ENCODE peak calls at places on chromosomes 6 and 20, in four cellular contexts. L is heart right ventricle, Q is fibroblast of lung, K is HL-60. V is an unnamed sample.

GRCh38 chr6:53112404-53112803 is 36.2 kb downstream of the GCM1 start:
- DNase-seq in L (no peak), Q (no peak), K (no peak), V (no peak)

GRCh38 chr20:63132131-63132714 is 83.7 kb downstream of the YTHDF1 start:
- DNase-seq in L (peak), Q (no peak), K (no peak), V (peak)

GRCh38 chr20:35133006-35133405 is 14.1 kb downstream of the EDEM2 start:
- DNase-seq in L (no peak), Q (no peak), K (no peak), V (no peak)

GRCh38 chr6:7697432-7697819 is 28.5 kb upstream of the BMP6 start:
- DNase-seq in L (no peak), Q (no peak), K (no peak), V (no peak)

GRCh38 chr20:47379433-47380150 is 23.1 kb upstream of the ZMYND8 start:
- DNase-seq in L (no peak), Q (peak), K (no peak), V (no peak)

GRCh38 chr6:99868074-99868702 is 125.8 kb downstream of the MCHR2 start:
- DNase-seq in L (peak), Q (peak), K (no peak), V (peak)

GRCh38 chr6:119749341-119749740 is 399.8 kb upstream of the MAN1A1 start:
- DNase-seq in L (no peak), Q (no peak), K (no peak), V (no peak)

GRCh38 chr20:62624719-62625455 is 17.4 kb upstream of the SLCO4A1 start:
- DNase-seq in L (no peak), Q (no peak), K (no peak), V (no peak)

GRCh38 chr6:148735996-148736395 is 10.8 kb upstream of the UST start:
- DNase-seq in L (no peak), Q (no peak), K (no peak), V (no peak)

GRCh38 chr6:169156108-169156821 is 97.4 kb downstream of the THBS2 start:
- DNase-seq in L (no peak), Q (peak), K (no peak), V (no peak)

GRCh38 chr20:40689943-40690835 is 1.2 kb upstream of the MAFB start:
- DNase-seq in L (peak), Q (peak), K (peak), V (peak)

GRCh38 chr20:63979221-63979548 is 257 bp downstream of the SAMD10 start:
- DNase-seq in L (peak), Q (no peak), K (no peak), V (no peak)

GRCh38 chr6:13259393-13259792 is 68.9 kb downstream of the TBC1D7 start:
- DNase-seq in L (no peak), Q (no peak), K (no peak), V (no peak)

GRCh38 chr6:91718198-91718597 is 1131.3 kb upstream of the MAP3K7 start:
- DNase-seq in L (no peak), Q (no peak), K (no peak), V (no peak)

GRCh38 chr6:145147559-145147958 is 587.8 kb downstream of the EPM2A start:
- DNase-seq in L (no peak), Q (peak), K (no peak), V (no peak)

GRCh38 chr20:41304413-41305079 is 13.0 kb downstream of the ZHX3 start:
- DNase-seq in L (no peak), Q (no peak), K (no peak), V (no peak)

GRCh38 chr6:135624402-135625297 is 127.1 kb upstream of the AHI1 start:
- DNase-seq in L (no peak), Q (peak), K (no peak), V (no peak)

GRCh38 chr6:44576132-44576601 is 188.7 kb downstream of the CDC5L start:
- DNase-seq in L (no peak), Q (peak), K (no peak), V (no peak)

GRCh38 chr6:106187424-106187982 is 101.4 kb downstream of the PRDM1 start:
- DNase-seq in L (no peak), Q (no peak), K (no peak), V (no peak)

GRCh38 chr6:141203902-141204575 is 928.7 kb upstream of the GJE1 start:
- DNase-seq in L (no peak), Q (peak), K (no peak), V (no peak)

GRCh38 chr6:42047220-42047590 is 3.1 kb upstream of the TAF8 start:
- DNase-seq in L (no peak), Q (no peak), K (no peak), V (peak)

GRCh38 chr6:31658983-31659648 is 1.5 kb downstream of the C6orf47 start:
- DNase-seq in L (no peak), Q (no peak), K (no peak), V (no peak)

GRCh38 chr6:140915001-140915950 is 1217.4 kb upstream of the GJE1 start:
- DNase-seq in L (no peak), Q (no peak), K (no peak), V (no peak)

GRCh38 chr20:63587781-63588591 is 13.9 kb upstream of the HELZ2 start:
- DNase-seq in L (no peak), Q (no peak), K (no peak), V (no peak)

GRCh38 chr6:66900081-66900770 is 1193.2 kb upstream of the EYS start:
- DNase-seq in L (no peak), Q (peak), K (no peak), V (no peak)

GRCh38 chr6:53524455-53524815 is 20.5 kb downstream of the GCLC start:
- DNase-seq in L (no peak), Q (peak), K (no peak), V (no peak)

GRCh38 chr6:140871911-140872310 is 1260.8 kb upstream of the GJE1 start:
- DNase-seq in L (no peak), Q (peak), K (no peak), V (no peak)

GRCh38 chr6:85402071-85402470 is 47.8 kb upstream of the NT5E start:
- DNase-seq in L (no peak), Q (no peak), K (no peak), V (no peak)

GRCh38 chr6:79911992-79912391 is 35.4 kb downstream of the ELOVL4 start:
- DNase-seq in L (no peak), Q (no peak), K (no peak), V (no peak)

GRCh38 chr6:122654016-122654415 is 43.8 kb downstream of the PKIB start:
- DNase-seq in L (no peak), Q (no peak), K (no peak), V (no peak)

GRCh38 chr6:169858935-169859351 is 107.5 kb downstream of the ERMARD start:
- DNase-seq in L (no peak), Q (no peak), K (no peak), V (no peak)

GRCh38 chr6:111258615-111259088 is 171.3 kb downstream of the SLC16A10 start:
- DNase-seq in L (no peak), Q (no peak), K (no peak), V (no peak)

GRCh38 chr6:68527691-68528090 is 107.4 kb upstream of the ADGRB3 start:
- DNase-seq in L (no peak), Q (no peak), K (no peak), V (no peak)

GRCh38 chr6:68533339-68533795 is 101.7 kb upstream of the ADGRB3 start:
- DNase-seq in L (no peak), Q (no peak), K (no peak), V (no peak)
- H3K27ac ChIP-seq in L (no peak), Q (no peak), K (no peak), V (no peak)

DNA sequence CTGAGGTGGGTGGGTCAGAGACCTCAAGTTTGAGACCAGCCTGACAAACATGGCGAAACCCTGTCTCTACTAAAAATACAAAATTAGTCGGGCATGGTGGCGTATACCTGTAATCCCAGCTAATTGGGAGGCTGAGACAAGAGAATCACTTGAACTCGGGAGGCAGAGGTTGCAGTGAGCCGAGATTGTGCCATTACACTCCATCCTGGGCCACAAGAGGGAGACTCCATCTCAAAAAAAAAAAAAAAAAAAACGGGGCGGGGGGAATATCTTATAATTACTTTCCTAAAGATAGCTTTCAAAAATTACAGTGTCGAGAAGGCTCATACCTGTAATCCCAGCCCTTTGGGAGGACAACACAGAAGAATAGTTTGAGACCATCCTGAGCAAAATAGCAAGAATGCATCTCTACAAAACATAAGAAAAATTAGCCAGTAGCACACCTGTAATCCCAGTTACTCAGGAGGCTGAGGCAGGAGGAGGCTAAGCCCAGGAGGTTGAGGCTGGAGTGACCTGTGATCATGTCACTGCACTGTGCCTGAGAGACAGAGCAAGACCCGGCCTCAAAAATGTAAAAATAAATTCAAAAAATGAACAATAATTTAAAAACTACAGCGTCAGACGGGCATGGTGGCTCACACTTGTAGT is 25.8 kb downstream of the CBFA2T2 start:
- DNase-seq in L (no peak), Q (no peak), K (no peak), V (no peak)
- TF ChIP-seq CTCF in L (no peak), Q (peak), K (no peak), V (no peak)

GRCh38 chr20:20089018-20089417 is 36.7 kb downstream of the CFAP61 start:
- DNase-seq in L (no peak), Q (no peak), K (no peak), V (no peak)

GRCh38 chr20:20085812-20086211 is 33.5 kb downstream of the CFAP61 start:
- DNase-seq in L (no peak), Q (no peak), K (no peak), V (no peak)

GRCh38 chr20:20083796-20084195 is 31.5 kb downstream of the CFAP61 start:
- DNase-seq in L (no peak), Q (peak), K (no peak), V (no peak)

GRCh38 chr20:20084296-20084752 is 32.0 kb downstream of the CFAP61 start:
- DNase-seq in L (no peak), Q (no peak), K (no peak), V (no peak)

GRCh38 chr20:20085071-20085470 is 32.7 kb downstream of the CFAP61 start:
- DNase-seq in L (peak), Q (no peak), K (no peak), V (no peak)
- H3K4me3 ChIP-seq in L (no peak), Q (no peak), K (no peak), V (no peak)

GRCh38 chr6:56770011-56770520 is 127.4 kb upstream of the DST start:
- DNase-seq in L (no peak), Q (peak), K (no peak), V (no peak)
- H3K27ac ChIP-seq in L (no peak), Q (no peak), K (no peak), V (peak)

V was measured in sigmoid colon.